ENCODE peak calls at places on chromosomes 6 and 20, in eight cellular contexts. L, U, X, W, P, Y, I and T are unnamed samples.

GRCh38 chr6:3068329-3069223 is at the start of gene RIPK1:
- DNase-seq in U (peak), W (peak), P (peak), I (peak), Y (peak), X (peak), L (peak), T (peak)

GRCh38 chr6:87393026-87393622 is 14.6 kb upstream of the CFAP206 start:
- DNase-seq in X (no peak), U (no peak), L (no peak), I (peak), W (peak), Y (no peak), P (peak), T (peak)

GRCh38 chr6:167493961-167494697 is 169.2 kb downstream of the TTLL2 start:
- DNase-seq in X (no peak), U (no peak), P (peak), I (no peak), L (no peak), Y (peak), W (no peak), T (no peak)

GRCh38 chr6:89117285-89118108 is at the start of gene SRSF12:
- DNase-seq in U (no peak), Y (no peak), W (peak), I (peak), P (peak), X (no peak), L (no peak), T (peak)

GRCh38 chr20:48329676-48330644 is 497.8 kb downstream of the PREX1 start:
- DNase-seq in X (no peak), U (no peak), W (peak), I (peak), L (no peak), Y (no peak), P (no peak), T (peak)

GRCh38 chr6:27901801-27902200 is 10.4 kb downstream of the OR2B2 start:
- DNase-seq in P (no peak), U (no peak), I (no peak), W (no peak), X (no peak), L (no peak), Y (no peak), T (no peak)

GRCh38 chr6:27406085-27406484 is 17.5 kb downstream of the ZNF391 start:
- DNase-seq in U (no peak), L (no peak), W (no peak), I (no peak), X (no peak), P (no peak), Y (no peak), T (no peak)

GRCh38 chr20:18252597-18253451 is 35.5 kb upstream of the ZNF133 start:
- DNase-seq in P (no peak), L (no peak), I (no peak), X (no peak), W (peak), U (no peak), Y (no peak), T (no peak)

GRCh38 chr6:135498178-135498841 is 770 bp upstream of the AHI1 start:
- DNase-seq in P (peak), L (peak), W (peak), X (peak), Y (peak), I (peak), U (no peak), T (peak)

GRCh38 chr6:170506446-170506845 is 46.7 kb downstream of the PSMB1 start:
- DNase-seq in P (no peak), Y (no peak), U (no peak), I (no peak), W (no peak), L (no peak), X (no peak), T (no peak)

GRCh38 chr6:16167219-16167618 is 38.3 kb downstream of the MYLIP start:
- DNase-seq in X (no peak), Y (no peak), P (no peak), W (no peak), L (no peak), I (no peak), U (no peak), T (no peak)

GRCh38 chr6:19210849-19211590 is 626.1 kb upstream of the ID4 start:
- DNase-seq in W (no peak), L (no peak), I (peak), U (no peak), X (no peak), P (peak), Y (no peak), T (no peak)

GRCh38 chr6:119276211-119276610 is 73.3 kb downstream of the MAN1A1 start:
- DNase-seq in W (peak), L (no peak), Y (no peak), U (no peak), I (no peak), X (no peak), P (no peak), T (no peak)

GRCh38 chr6:139587469-139587868 is 213.0 kb upstream of the CITED2 start:
- DNase-seq in L (no peak), W (peak), U (no peak), X (no peak), I (no peak), Y (no peak), P (no peak), T (no peak)

GRCh38 chr6:129140571-129140970 is 257.6 kb downstream of the LAMA2 start:
- DNase-seq in L (no peak), I (no peak), X (no peak), Y (peak), U (no peak), W (no peak), P (peak), T (no peak)

GRCh38 chr6:170024940-170025339 is 265.9 kb downstream of the DLL1 start:
- DNase-seq in P (peak), W (no peak), X (no peak), Y (peak), U (no peak), L (no peak), I (no peak), T (no peak)

GRCh38 chr6:73264446-73264845 is 1.4 kb upstream of the KHDC1 start:
- DNase-seq in U (no peak), L (no peak), P (no peak), X (no peak), I (no peak), Y (no peak), W (no peak), T (no peak)

GRCh38 chr20:50568549-50568942 is 58.4 kb downstream of the PTPN1 start:
- DNase-seq in W (no peak), P (no peak), Y (no peak), U (no peak), I (no peak), L (no peak), X (no peak), T (no peak)

GRCh38 chr20:50571466-50571865 is 61.3 kb downstream of the PTPN1 start:
- DNase-seq in L (no peak), P (no peak), W (peak), I (no peak), X (no peak), U (no peak), Y (no peak), T (no peak)

GRCh38 chr20:50567860-50568548 is 57.8 kb downstream of the PTPN1 start:
- DNase-seq in W (no peak), I (no peak), Y (no peak), U (no peak), P (no peak), L (no peak), X (no peak), T (no peak)

GRCh38 chr20:50572922-50573777 is 63.0 kb downstream of the PTPN1 start:
- DNase-seq in P (peak), W (peak), Y (peak), L (peak), X (peak), U (no peak), I (no peak), T (no peak)

GRCh38 chr20:50569864-50570836 is 60.0 kb downstream of the PTPN1 start:
- DNase-seq in I (peak), P (no peak), X (no peak), L (no peak), W (peak), U (no peak), Y (no peak), T (peak)
- TF ChIP-seq CTCF in I (no peak), P (peak), X (no peak), L (no peak), W (peak), U (no peak), Y (no peak), T (peak)

GRCh38 chr20:50136822-50137599 is 16.5 kb downstream of the PEDS1 start:
- DNase-seq in I (no peak), W (peak), Y (no peak), U (no peak), L (no peak), P (no peak), X (no peak), T (no peak)

GRCh38 chr20:50138120-50138478 is 15.4 kb downstream of the PEDS1 start:
- DNase-seq in U (no peak), W (no peak), X (no peak), P (no peak), Y (no peak), I (no peak), L (no peak), T (no peak)

GRCh38 chr20:50140339-50140859 is 13.1 kb downstream of the PEDS1 start:
- DNase-seq in Y (no peak), X (no peak), P (no peak), W (no peak), L (no peak), I (no peak), U (no peak), T (no peak)

GRCh38 chr20:50141018-50141675 is 12.4 kb downstream of the PEDS1 start:
- DNase-seq in Y (no peak), U (no peak), X (no peak), I (no peak), L (no peak), P (no peak), W (no peak), T (no peak)

DNA sequence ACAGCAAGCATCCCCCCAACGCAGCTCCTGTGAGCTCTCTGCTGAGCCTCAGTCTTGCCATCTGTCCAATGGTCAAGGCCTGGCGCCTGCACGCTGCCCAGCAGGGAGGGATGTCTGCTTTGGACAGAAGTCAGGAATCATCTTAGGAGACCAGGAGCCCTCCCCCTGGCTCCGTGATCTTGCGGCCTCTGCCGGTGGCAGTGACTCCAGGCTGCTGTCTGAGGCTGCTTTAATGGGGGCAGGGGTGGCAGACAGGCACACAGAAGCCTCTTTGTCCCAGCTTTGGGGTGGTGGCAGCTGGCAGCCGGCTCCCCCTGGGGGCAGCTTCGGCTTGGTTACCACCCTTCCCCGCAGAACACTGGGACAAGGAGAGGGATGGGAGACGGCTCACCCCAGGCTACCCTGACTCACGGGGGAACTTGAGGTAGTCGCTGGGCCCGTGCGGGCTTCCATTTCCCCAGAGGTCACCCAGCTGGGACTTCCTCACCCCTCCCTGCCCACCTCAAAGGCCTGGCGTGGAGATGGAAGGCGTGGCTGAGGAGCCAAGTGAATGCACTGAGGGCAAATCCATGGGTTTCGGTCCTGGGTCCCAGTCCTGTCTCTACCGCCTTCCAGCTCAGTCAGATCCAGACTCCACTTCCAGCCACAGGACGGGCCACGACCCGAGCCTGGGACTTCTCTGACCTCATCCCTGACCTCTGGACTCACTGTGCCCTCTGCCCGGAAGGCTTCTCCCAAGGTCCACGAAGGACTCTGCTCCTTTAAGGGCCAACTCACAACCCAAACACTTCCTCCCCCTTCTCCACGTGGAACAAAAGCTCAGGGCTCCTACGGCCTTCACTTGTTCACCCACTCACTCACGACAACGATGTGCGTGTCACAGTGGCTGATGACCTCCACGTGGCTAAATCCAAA is 14.8 kb downstream of the PEDS1 start:
- DNase-seq in L (no peak), Y (no peak), W (no peak), U (no peak), I (no peak), P (no peak), X (no peak), T (no peak)
- TF ChIP-seq CTCF in L (no peak), Y (no peak), W (no peak), U (no peak), I (no peak), P (no peak), X (no peak), T (no peak)

GRCh38 chr6:108565893-108566292 is 5.2 kb downstream of the FOXO3 start:
- DNase-seq in U (no peak), L (no peak), X (no peak), W (peak), Y (peak), P (peak), I (no peak), T (peak)
- TF ChIP-seq CTCF in U (no peak), L (no peak), X (peak), W (peak), Y (no peak), P (no peak), I (no peak), T (no peak)

DNA sequence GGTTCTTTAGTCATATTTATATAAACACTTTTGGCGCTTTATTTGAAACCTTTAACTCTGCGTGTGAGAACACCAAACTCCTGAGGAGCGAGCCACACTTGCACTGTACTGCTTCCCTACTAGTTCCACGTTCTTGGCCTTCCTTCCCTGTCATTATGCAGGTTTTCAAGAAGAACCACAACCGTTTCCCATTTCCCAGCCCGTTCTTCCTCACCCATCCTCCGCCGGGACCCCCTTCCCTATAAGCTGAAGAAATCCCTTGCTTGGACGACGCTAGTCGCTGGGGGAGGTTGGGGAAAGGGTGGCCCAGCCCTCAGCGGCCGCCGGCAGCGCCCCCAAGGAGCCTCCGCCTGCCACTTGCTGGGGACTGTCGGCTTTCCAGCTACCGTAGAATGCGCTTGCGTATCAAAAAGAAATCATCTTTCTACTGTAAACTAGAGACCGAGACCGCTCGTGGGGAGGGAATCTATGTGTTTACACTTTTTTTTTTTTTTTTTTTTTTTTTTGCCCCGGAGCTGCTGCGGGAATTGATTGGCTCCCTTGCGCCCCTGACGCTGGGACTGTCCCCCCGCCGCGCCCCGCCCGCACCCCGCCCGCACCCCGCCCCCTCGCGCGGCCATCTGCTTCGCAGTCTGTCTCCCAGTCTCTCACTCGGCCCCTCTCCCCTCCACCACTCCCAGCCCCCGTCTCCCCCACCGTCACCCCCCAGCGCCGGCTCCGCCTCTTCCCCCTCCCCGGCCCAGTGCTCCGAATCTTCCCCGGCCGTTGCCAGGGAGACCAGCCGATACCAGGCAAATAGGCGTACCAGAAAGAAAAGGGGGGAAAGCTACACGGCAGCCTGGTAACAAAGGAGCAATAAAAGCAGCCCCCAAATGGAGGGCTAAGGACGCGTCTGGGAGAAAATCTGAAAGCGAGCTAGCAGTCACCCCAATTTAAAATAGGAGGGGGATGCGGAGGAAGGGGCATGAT is 2.3 kb upstream of the MARCKS start:
- DNase-seq in P (peak), U (peak), Y (peak), W (peak), X (no peak), I (peak), L (no peak), T (peak)
- TF ChIP-seq CTCF in P (no peak), U (no peak), Y (no peak), W (no peak), X (no peak), I (no peak), L (no peak), T (peak)